ENCODE peak calls at places on chromosomes 13 and 19, in ten cellular contexts. V is fibroblast of the conjunctiva; W is stomach; A is DMS 273 treated with DMSO at 0.1 percent for 48 hours; J is stimulated activated CD8-positive, alpha-beta memory T cell treated with anti-CD3 and anti-CD28 coated beads, Interleukin-15, amount 100 ng/mL, for 24 hours; P is retina; B is progenitor cell of endocrine pancreas; H is fibroblast of lung; D is ELR; F is T-helper 1 cell. O is an unnamed sample.
A peak's percentile ranks its signal among the peaks of the same experiment; 100 is the strongest.

GRCh38 chr19:47445937-47446402 is 25.7 kb downstream of the SLC8A2 start:
- DNase-seq in W (peak; percentile 43), B (no peak), V (no peak), A (peak; percentile 44), F (peak; percentile 66), H (no peak), P (no peak), J (no peak), D (peak; percentile 28), O (no peak)

GRCh38 chr13:40290758-40291157 is 375.7 kb downstream of the FOXO1 start:
- DNase-seq in A (no peak), P (no peak), H (no peak), V (no peak), F (no peak), B (no peak), W (no peak), J (no peak), D (no peak), O (no peak)

GRCh38 chr19:43784251-43784980 is 3.6 kb upstream of the KCNN4 start:
- DNase-seq in D (peak; percentile 93), W (peak; percentile 62), B (no peak), J (no peak), P (no peak), H (peak; percentile 87), V (peak; percentile 66), F (peak; percentile 37), A (no peak), O (peak; percentile 68)

GRCh38 chr19:32336259-32337111 is 8.9 kb upstream of the ZNF507 start:
- DNase-seq in J (no peak), H (no peak), B (no peak), F (no peak), V (peak; percentile 38), W (no peak), P (no peak), A (no peak), D (no peak), O (no peak)

GRCh38 chr19:48544856-48545750 is 6.9 kb upstream of the SULT2B1 start:
- DNase-seq in B (no peak), V (no peak), F (no peak), D (no peak), W (no peak), P (no peak), H (no peak), J (no peak), A (no peak), O (no peak)

GRCh38 chr19:33302974-33303790 is 848 bp upstream of the CEBPA start:
- DNase-seq in F (no peak), J (no peak), D (peak; percentile 32), B (peak; percentile 69), W (peak; percentile 62), A (no peak), V (no peak), H (peak; percentile 57), P (peak; percentile 84), O (no peak)

GRCh38 chr13:73450583-73450982 is 391.8 kb downstream of the KLF5 start:
- DNase-seq in P (no peak), A (no peak), D (no peak), W (no peak), H (peak; percentile 78), V (no peak), F (no peak), J (no peak), B (no peak), O (no peak)

GRCh38 chr13:61531383-61532065 is 115.9 kb upstream of the PCDH20 start:
- DNase-seq in A (no peak), B (no peak), D (no peak), P (no peak), W (no peak), H (no peak), V (no peak), F (no peak), J (no peak), O (no peak)

GRCh38 chr13:87259479-87260083 is 411.6 kb upstream of the SLITRK5 start:
- DNase-seq in A (no peak), V (no peak), P (no peak), F (no peak), B (no peak), H (no peak), W (no peak), D (peak; percentile 61), J (no peak), O (no peak)

GRCh38 chr13:50393641-50394040 is 378.4 kb downstream of the KCNRG start:
- DNase-seq in V (no peak), B (no peak), P (peak; percentile 81), H (peak; percentile 69), F (no peak), W (no peak), D (peak; percentile 24), J (no peak), A (peak; percentile 78), O (no peak)

GRCh38 chr19:1513492-1514294 is 874 bp upstream of the ADAMTSL5 start:
- DNase-seq in V (peak; percentile 17), A (no peak), H (peak; percentile 29), J (peak; percentile 53), D (peak; percentile 59), P (no peak), B (no peak), W (peak; percentile 53), F (peak; percentile 67), O (peak; percentile 42)

GRCh38 chr19:41927810-41928192 is 448 bp downstream of the ERFL start:
- DNase-seq in F (peak; percentile 40), P (no peak), W (no peak), V (no peak), B (no peak), A (no peak), J (no peak), D (no peak), H (no peak), O (no peak)

GRCh38 chr19:18763674-18764590 is 27.2 kb downstream of the COMP start:
- DNase-seq in H (peak; percentile 75), D (peak; percentile 93), W (no peak), F (no peak), A (peak; percentile 83), P (no peak), B (no peak), V (peak; percentile 17), J (no peak), O (peak; percentile 80)

GRCh38 chr13:114115191-114115671 is 17.2 kb downstream of the RASA3 start:
- DNase-seq in F (no peak), D (peak; percentile 98), V (no peak), H (peak; percentile 92), B (no peak), J (no peak), A (no peak), P (peak; percentile 38), W (peak; percentile 29), O (no peak)

GRCh38 chr19:35862528-35862927 is 5.8 kb downstream of the KIRREL2 start:
- DNase-seq in J (no peak), B (no peak), V (no peak), A (no peak), P (no peak), F (no peak), W (no peak), D (no peak), H (no peak), O (no peak)

GRCh38 chr19:34178276-34178614 is 5.9 kb downstream of the LSM14A start:
- DNase-seq in B (no peak), D (no peak), J (no peak), A (no peak), P (no peak), V (no peak), F (no peak), H (no peak), W (no peak), O (no peak)

GRCh38 chr13:28401303-28402056 is 93.4 kb downstream of the FLT1 start:
- DNase-seq in W (no peak), J (no peak), D (peak; percentile 80), V (peak; percentile 58), P (no peak), A (no peak), F (no peak), H (peak; percentile 38), B (no peak), O (peak; percentile 74)

GRCh38 chr13:77506874-77507273 is 28.6 kb upstream of the SCEL start:
- DNase-seq in W (no peak), F (no peak), J (no peak), P (no peak), V (no peak), A (no peak), D (peak; percentile 30), H (no peak), B (no peak), O (no peak)

GRCh38 chr19:56504581-56504980 is 3.1 kb upstream of the ZNF471 start:
- DNase-seq in H (peak; percentile 65), J (no peak), D (peak; percentile 36), W (no peak), P (no peak), B (no peak), A (no peak), V (no peak), F (no peak), O (no peak)

GRCh38 chr13:113635709-113636108 is 22.3 kb downstream of the ATP4B start:
- DNase-seq in A (no peak), J (no peak), W (no peak), F (no peak), H (no peak), B (no peak), V (no peak), D (no peak), P (no peak), O (no peak)

GRCh38 chr19:38057954-38058690 is 151.1 kb downstream of the SIPA1L3 start:
- DNase-seq in B (peak; percentile 24), H (no peak), J (no peak), D (no peak), P (peak; percentile 66), W (peak; percentile 86), V (no peak), F (no peak), A (peak; percentile 91), O (no peak)

GRCh38 chr19:39032164-39032918 is at the start of gene FBXO27:
- DNase-seq in J (no peak), F (peak; percentile 5), D (peak; percentile 8), B (peak; percentile 15), P (no peak), V (no peak), H (peak; percentile 21), A (no peak), W (no peak), O (no peak)

GRCh38 chr19:29287061-29287460 is 74.1 kb upstream of the UQCRFS1 start:
- DNase-seq in V (no peak), D (no peak), A (peak; percentile 9), B (no peak), W (no peak), F (no peak), J (no peak), P (no peak), H (no peak), O (no peak)

GRCh38 chr13:30235206-30235605 is 72.1 kb downstream of the KATNAL1 start:
- DNase-seq in W (no peak), B (no peak), F (no peak), H (no peak), V (no peak), J (no peak), D (peak; percentile 8), A (no peak), P (no peak), O (no peak)

GRCh38 chr19:41299755-41300089 is 10.2 kb upstream of the CCDC97 start:
- DNase-seq in B (no peak), A (no peak), H (peak; percentile 63), D (peak; percentile 44), V (peak; percentile 55), J (no peak), P (no peak), W (peak; percentile 48), F (peak; percentile 51), O (peak; percentile 53)

GRCh38 chr13:81247711-81248110 is 906.8 kb upstream of the SPRY2 start:
- DNase-seq in B (no peak), A (no peak), J (no peak), P (no peak), W (no peak), D (no peak), V (no peak), F (no peak), H (no peak), O (no peak)

GRCh38 chr13:60583911-60584753 is 187.1 kb downstream of the TDRD3 start:
- DNase-seq in A (no peak), J (no peak), F (no peak), W (no peak), P (no peak), V (peak; percentile 80), H (peak; percentile 94), D (peak; percentile 64), B (no peak), O (peak; percentile 75)

GRCh38 chr19:23916991-23917390 is 2.3 kb downstream of the ZNF726 start:
- DNase-seq in F (no peak), P (no peak), V (no peak), B (no peak), H (peak; percentile 18), D (peak; percentile 29), W (no peak), A (no peak), J (no peak), O (no peak)